ENCODE peak calls at places on chromosomes 13 and 19, in six cellular contexts. J is neuronal stem cell, E is IMR-90, Z is H9, P is mesenchymal stem cell, Q is trophoblast cell. B is an unnamed sample.

GRCh38 chr13:24032674-24033073 is 127.8 kb upstream of the SPATA13 start:
- DNase-seq in J (no peak), E (peak), Z (no peak), P (no peak), Q (no peak), B (no peak)

GRCh38 chr13:70098669-70099068 is 9.0 kb upstream of the ATXN8OS start:
- DNase-seq in J (no peak), E (no peak), Z (no peak), P (peak), Q (no peak), B (no peak)

GRCh38 chr19:17618281-17618903 is 62.9 kb downstream of the COLGALT1 start:
- DNase-seq in J (no peak), E (no peak), Z (no peak), P (no peak), Q (no peak), B (no peak)

GRCh38 chr19:5046339-5047039 is 77.6 kb downstream of the KDM4B start:
- DNase-seq in J (no peak), E (peak), Z (no peak), P (peak), Q (no peak), B (no peak)

GRCh38 chr19:38946229-38947010 is 15.7 kb downstream of the MRPS12 start:
- DNase-seq in J (no peak), E (no peak), Z (peak), P (no peak), Q (no peak), B (no peak)

GRCh38 chr19:15810335-15810734 is 5.1 kb downstream of the OR10H1 start:
- DNase-seq in J (no peak), E (no peak), Z (no peak), P (no peak), Q (no peak), B (no peak)

GRCh38 chr13:21979156-21979819 is 308.4 kb downstream of the FGF9 start:
- DNase-seq in J (no peak), E (peak), Z (no peak), P (peak), Q (no peak), B (no peak)

GRCh38 chr19:38384209-38385027 is 3.4 kb downstream of the GGN start:
- DNase-seq in J (no peak), E (no peak), Z (peak), P (peak), Q (no peak), B (peak)

GRCh38 chr19:19531951-19532805 is 3.5 kb downstream of the YJEFN3 start:
- DNase-seq in J (peak), E (peak), Z (peak), P (peak), Q (peak), B (peak)

GRCh38 chr19:19749332-19750130 is 16.6 kb upstream of the ZNF14 start:
- DNase-seq in J (no peak), E (no peak), Z (no peak), P (no peak), Q (no peak), B (no peak)

GRCh38 chr19:40337594-40337993 is 10.6 kb downstream of the C19orf47 start:
- DNase-seq in J (no peak), E (no peak), Z (no peak), P (no peak), Q (no peak), B (no peak)

GRCh38 chr13:85093808-85094207 is 705.4 kb downstream of the SLITRK6 start:
- DNase-seq in J (no peak), E (no peak), Z (no peak), P (peak), Q (peak), B (no peak)

GRCh38 chr19:35031072-35031881 is 1.0 kb downstream of the SCN1B start:
- DNase-seq in J (no peak), E (peak), Z (peak), P (peak), Q (no peak), B (no peak)

GRCh38 chr19:44641866-44642265 is 1.8 kb upstream of the PVR start:
- DNase-seq in J (no peak), E (no peak), Z (no peak), P (no peak), Q (peak), B (no peak)

GRCh38 chr19:44645407-44646048 is 1.8 kb downstream of the PVR start:
- DNase-seq in J (no peak), E (no peak), Z (no peak), P (peak), Q (no peak), B (no peak)

GRCh38 chr19:44642375-44642774 is 1.3 kb upstream of the PVR start:
- DNase-seq in J (no peak), E (no peak), Z (no peak), P (no peak), Q (no peak), B (no peak)

GRCh38 chr19:44644391-44645016 is 794 bp downstream of the PVR start:
- DNase-seq in J (peak), E (peak), Z (peak), P (peak), Q (peak), B (peak)

DNA sequence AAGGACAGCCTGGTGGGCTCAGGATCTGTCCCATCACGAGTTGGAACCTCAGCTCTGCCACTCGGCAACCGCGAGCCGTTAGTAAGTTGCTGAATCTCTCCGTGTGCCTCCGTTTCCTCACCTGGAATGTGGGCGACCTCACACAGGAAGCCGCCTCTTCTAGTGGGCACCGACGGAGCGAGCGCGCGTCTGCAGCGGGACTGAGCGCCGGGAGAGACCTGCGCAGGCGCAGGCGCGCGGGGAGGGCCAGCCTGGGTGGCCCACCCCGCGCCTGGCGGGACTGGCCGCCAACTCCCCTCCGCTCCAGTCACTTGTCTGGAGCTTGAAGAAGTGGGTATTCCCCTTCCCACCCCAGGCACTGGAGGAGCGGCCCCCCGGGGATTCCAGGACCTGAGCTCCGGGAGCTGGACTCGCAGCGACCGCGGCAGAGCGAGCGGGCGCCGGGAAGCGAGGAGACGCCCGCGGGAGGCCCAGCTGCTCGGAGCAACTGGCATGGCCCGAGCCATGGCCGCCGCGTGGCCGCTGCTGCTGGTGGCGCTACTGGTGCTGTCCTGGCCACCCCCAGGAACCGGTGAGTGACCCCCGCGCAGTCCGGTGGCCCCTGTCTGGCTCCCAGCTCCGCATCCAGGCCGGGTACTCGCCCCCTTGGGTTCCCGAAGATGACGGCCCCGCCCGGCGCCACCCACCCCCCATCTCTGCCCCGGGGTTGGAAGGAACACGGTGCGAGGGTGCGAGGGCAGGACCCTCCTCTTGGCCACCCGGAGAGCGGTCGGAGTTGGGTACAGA is at the start of gene PVR:
- DNase-seq in J (peak), E (peak), Z (peak), P (peak), Q (peak), B (peak)
- H4K91ac ChIP-seq in J (no peak), E (peak), Z (no peak), P (peak), Q (peak), B (peak)

GRCh38 chr13:28131646-28132045 is 6.7 kb upstream of the PAN3 start:
- DNase-seq in J (no peak), E (no peak), Z (no peak), P (no peak), Q (no peak), B (no peak)
- H4K91ac ChIP-seq in J (no peak), E (no peak), Z (no peak), P (no peak), Q (no peak), B (no peak)

DNA sequence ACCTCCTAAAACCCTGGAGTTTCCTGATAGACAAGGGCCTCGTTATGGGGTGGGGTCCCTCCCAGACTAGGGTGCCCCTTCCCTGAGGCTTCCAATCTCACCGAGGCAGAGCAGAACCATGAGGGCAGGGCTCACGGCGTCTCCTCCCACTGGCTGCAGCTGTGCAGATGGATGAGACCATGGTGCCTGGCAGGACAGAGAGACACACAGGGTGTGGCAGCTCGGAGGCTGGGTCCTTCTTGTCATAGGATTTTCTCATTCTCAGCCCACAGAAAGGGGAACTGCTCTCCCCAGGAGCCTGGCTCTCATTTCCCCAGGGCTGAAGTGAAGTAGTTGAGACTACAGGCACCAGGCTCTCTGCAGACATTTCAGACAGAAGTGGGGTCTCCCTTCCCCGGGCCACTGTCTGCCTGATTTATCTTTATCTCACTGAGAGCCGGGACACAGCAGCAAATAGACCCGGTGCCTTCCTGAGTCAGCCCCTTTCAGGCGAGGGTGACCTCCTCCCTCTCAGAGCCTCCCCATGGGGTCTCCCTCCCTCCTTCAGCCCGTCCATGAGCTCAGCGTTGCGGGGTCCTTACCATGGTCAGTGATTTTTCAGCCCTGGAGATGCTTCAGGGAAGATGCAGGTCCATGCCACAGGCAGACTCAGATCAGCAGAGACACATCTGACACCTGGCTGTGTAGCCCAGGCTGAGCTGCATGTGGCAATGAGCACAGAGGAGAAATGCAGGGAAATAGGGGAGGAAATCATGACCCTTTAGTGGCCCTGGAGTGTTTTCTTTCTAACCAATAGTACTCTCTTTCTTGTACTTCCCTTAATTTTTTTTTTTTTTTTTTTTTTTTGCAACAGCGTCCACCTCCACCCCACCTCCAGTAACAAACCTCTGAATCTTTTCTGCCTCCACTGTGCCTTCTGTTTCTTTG is at the start of gene LILRA5:
- DNase-seq in J (no peak), E (no peak), Z (no peak), P (no peak), Q (no peak), B (no peak)
- H4K91ac ChIP-seq in J (no peak), E (no peak), Z (no peak), P (no peak), Q (no peak), B (no peak)

GRCh38 chr13:91516799-91517198 is 118.4 kb downstream of the GPC5 start:
- DNase-seq in J (no peak), E (no peak), Z (no peak), P (no peak), Q (no peak), B (no peak)

GRCh38 chr13:91526543-91527033 is 128.2 kb downstream of the GPC5 start:
- DNase-seq in J (no peak), E (no peak), Z (no peak), P (no peak), Q (no peak), B (no peak)

GRCh38 chr13:91520952-91521351 is 122.5 kb downstream of the GPC5 start:
- DNase-seq in J (no peak), E (no peak), Z (no peak), P (peak), Q (no peak), B (no peak)
- H4K91ac ChIP-seq in J (no peak), E (no peak), Z (no peak), P (no peak), Q (no peak), B (no peak)

GRCh38 chr13:109730832-109731335 is 55.5 kb downstream of the IRS2 start:
- DNase-seq in J (no peak), E (no peak), Z (no peak), P (no peak), Q (no peak), B (no peak)
- H4K91ac ChIP-seq in J (no peak), E (no peak), Z (no peak), P (no peak), Q (no peak), B (no peak)

GRCh38 chr13:41809962-41810361 is 150.9 kb downstream of the VWA8 start:
- DNase-seq in J (no peak), E (no peak), Z (no peak), P (no peak), Q (no peak), B (no peak)
- H4K91ac ChIP-seq in J (no peak), E (no peak), Z (no peak), P (no peak), Q (no peak), B (no peak)

DNA sequence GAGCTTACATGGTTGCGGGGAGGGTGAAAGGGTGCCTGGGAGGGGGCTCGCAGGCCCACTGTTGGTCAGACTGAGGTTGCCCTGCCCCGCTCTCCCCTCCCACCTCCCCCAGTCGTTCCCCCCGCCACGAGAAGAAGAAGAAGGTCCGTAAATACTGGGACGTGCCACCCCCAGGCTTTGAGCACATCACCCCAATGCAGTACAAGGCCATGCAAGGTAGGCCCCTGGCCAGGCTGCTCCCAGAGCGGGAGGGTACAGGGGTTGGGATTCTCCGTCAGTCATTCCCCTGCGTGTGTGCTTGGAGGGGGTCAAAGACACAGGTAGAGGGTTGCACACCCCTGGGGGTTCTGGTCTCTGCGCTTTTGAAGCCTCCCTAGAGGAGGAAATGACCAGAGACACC is 5.6 kb downstream of the U2AF2 start:
- DNase-seq in J (no peak), E (no peak), Z (no peak), P (no peak), Q (no peak), B (no peak)
- H4K91ac ChIP-seq in J (no peak), E (no peak), Z (no peak), P (no peak), Q (no peak), B (no peak)

GRCh38 chr19:6533000-6533328 is 2.1 kb downstream of the TNFSF9 start:
- DNase-seq in J (no peak), E (no peak), Z (peak), P (no peak), Q (no peak), B (no peak)

GRCh38 chr19:6534451-6535093 is 3.7 kb downstream of the TNFSF9 start:
- DNase-seq in J (no peak), E (no peak), Z (peak), P (no peak), Q (no peak), B (no peak)

GRCh38 chr19:6535558-6536137 is 4.8 kb downstream of the TNFSF9 start:
- DNase-seq in J (no peak), E (no peak), Z (no peak), P (no peak), Q (no peak), B (no peak)

GRCh38 chr19:6532244-6532999 is 1.6 kb downstream of the TNFSF9 start:
- DNase-seq in J (no peak), E (no peak), Z (no peak), P (no peak), Q (no peak), B (no peak)

DNA sequence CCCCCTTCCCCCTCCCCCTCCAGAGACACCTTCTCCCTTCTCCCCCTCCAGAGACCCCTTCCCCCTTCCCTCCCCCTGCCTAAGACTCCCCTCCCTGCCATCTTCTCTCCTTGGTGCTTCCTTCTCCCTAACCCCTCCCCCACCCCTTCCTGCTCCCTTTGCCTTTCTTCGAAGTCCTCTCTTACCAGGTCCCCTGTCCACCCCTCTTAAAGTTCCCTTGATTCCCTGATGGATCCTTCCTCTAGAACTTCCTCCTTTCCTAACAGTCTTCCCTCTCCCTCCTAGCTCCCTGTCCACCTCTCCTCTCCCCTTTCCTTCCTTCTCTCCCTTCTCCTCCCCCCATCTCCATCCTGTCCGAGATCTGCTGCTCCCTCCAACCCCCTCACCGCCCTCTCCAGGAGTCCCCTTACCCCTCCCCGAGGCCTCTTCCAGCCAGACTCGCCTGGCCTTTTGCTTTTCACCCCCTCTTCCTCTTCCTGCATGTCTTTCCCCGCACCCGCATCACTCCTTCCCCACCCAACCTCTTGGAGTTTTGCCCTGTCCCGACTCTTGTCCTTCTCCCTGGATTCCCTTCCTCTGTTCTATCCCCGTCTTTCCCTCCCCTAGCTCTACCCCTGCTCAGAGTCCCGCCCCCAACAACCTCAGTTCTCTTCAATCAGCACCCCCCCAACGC is 3.1 kb downstream of the TNFSF9 start:
- DNase-seq in J (no peak), E (no peak), Z (peak), P (no peak), Q (no peak), B (no peak)
- H4K91ac ChIP-seq in J (no peak), E (no peak), Z (no peak), P (no peak), Q (no peak), B (peak)

GRCh38 chr19:33430674-33431277 is 57.3 kb downstream of the CEBPG start:
- DNase-seq in J (peak), E (peak), Z (peak), P (peak), Q (peak), B (peak)
- H4K91ac ChIP-seq in J (no peak), E (no peak), Z (no peak), P (no peak), Q (no peak), B (no peak)

GRCh38 chr13:100517135-100517534 is 71.5 kb downstream of the GGACT start:
- DNase-seq in J (no peak), E (no peak), Z (peak), P (no peak), Q (no peak), B (no peak)
- H4K91ac ChIP-seq in J (no peak), E (no peak), Z (no peak), P (no peak), Q (no peak), B (no peak)

B was measured in H1.